ENCODE peak calls at places on chromosomes 6 and 20, in seven cellular contexts. One of them, this sample, is unnamed.
A peak's percentile ranks its signal among the peaks of the same experiment; 100 is the strongest.

GRCh38 chr6:151330130-151330715 is 61.1 kb downstream of the ZBTB2 start:
- DNase-seq in germinal center: no peak
- DNase-seq in left ventricle myocardium superior: no peak
- DNase-seq in PC-3: no peak
- DNase-seq in activated T-cell treated with anti-CD3 and anti-CD28 coated beads for 1 hour: no peak
- DNase-seq in NCI-H1417: no peak
- DNase-seq in activated CD8-positive, alpha-beta memory T cell treated with anti-CD3 and anti-CD28 coated beads for 4 hours: no peak
- DNase-seq in this sample: no peak

GRCh38 chr6:56914791-56915658 is 39.9 kb upstream of the BEND6 start:
- DNase-seq in PC-3: no peak
- DNase-seq in activated CD8-positive, alpha-beta memory T cell treated with anti-CD3 and anti-CD28 coated beads for 4 hours: no peak
- DNase-seq in germinal center: no peak
- DNase-seq in left ventricle myocardium superior: peak; percentile 60
- DNase-seq in NCI-H1417: no peak
- DNase-seq in activated T-cell treated with anti-CD3 and anti-CD28 coated beads for 1 hour: no peak
- DNase-seq in this sample: no peak

GRCh38 chr20:19950042-19950441 is 67.1 kb upstream of the NAA20 start:
- DNase-seq in NCI-H1417: no peak
- DNase-seq in PC-3: no peak
- DNase-seq in activated CD8-positive, alpha-beta memory T cell treated with anti-CD3 and anti-CD28 coated beads for 4 hours: no peak
- DNase-seq in germinal center: no peak
- DNase-seq in left ventricle myocardium superior: no peak
- DNase-seq in activated T-cell treated with anti-CD3 and anti-CD28 coated beads for 1 hour: no peak
- DNase-seq in this sample: no peak

GRCh38 chr6:154343473-154344308 is 12.9 kb downstream of the IPCEF1 start:
- DNase-seq in PC-3: peak; percentile 59
- DNase-seq in left ventricle myocardium superior: no peak
- DNase-seq in germinal center: no peak
- DNase-seq in NCI-H1417: no peak
- DNase-seq in activated CD8-positive, alpha-beta memory T cell treated with anti-CD3 and anti-CD28 coated beads for 4 hours: no peak
- DNase-seq in activated T-cell treated with anti-CD3 and anti-CD28 coated beads for 1 hour: no peak
- DNase-seq in this sample: peak; percentile 17

GRCh38 chr6:7439243-7439642 is 49.6 kb downstream of the RIOK1 start:
- DNase-seq in left ventricle myocardium superior: no peak
- DNase-seq in germinal center: peak; percentile 50
- DNase-seq in activated CD8-positive, alpha-beta memory T cell treated with anti-CD3 and anti-CD28 coated beads for 4 hours: no peak
- DNase-seq in NCI-H1417: no peak
- DNase-seq in PC-3: no peak
- DNase-seq in activated T-cell treated with anti-CD3 and anti-CD28 coated beads for 1 hour: no peak
- DNase-seq in this sample: no peak

GRCh38 chr6:6734463-6735455 is 146.2 kb downstream of the LY86 start:
- DNase-seq in NCI-H1417: no peak
- DNase-seq in PC-3: peak; percentile 53
- DNase-seq in germinal center: no peak
- DNase-seq in left ventricle myocardium superior: no peak
- DNase-seq in activated CD8-positive, alpha-beta memory T cell treated with anti-CD3 and anti-CD28 coated beads for 4 hours: no peak
- DNase-seq in activated T-cell treated with anti-CD3 and anti-CD28 coated beads for 1 hour: no peak
- DNase-seq in this sample: no peak

GRCh38 chr6:165848099-165848461 is 185.0 kb upstream of the PDE10A start:
- DNase-seq in germinal center: no peak
- DNase-seq in PC-3: no peak
- DNase-seq in NCI-H1417: no peak
- DNase-seq in left ventricle myocardium superior: no peak
- DNase-seq in activated CD8-positive, alpha-beta memory T cell treated with anti-CD3 and anti-CD28 coated beads for 4 hours: no peak
- DNase-seq in activated T-cell treated with anti-CD3 and anti-CD28 coated beads for 1 hour: no peak
- DNase-seq in this sample: no peak

GRCh38 chr6:130713144-130713543 is 114.1 kb upstream of the SMLR1 start:
- DNase-seq in PC-3: no peak
- DNase-seq in activated T-cell treated with anti-CD3 and anti-CD28 coated beads for 1 hour: no peak
- DNase-seq in activated CD8-positive, alpha-beta memory T cell treated with anti-CD3 and anti-CD28 coated beads for 4 hours: no peak
- DNase-seq in NCI-H1417: no peak
- DNase-seq in germinal center: no peak
- DNase-seq in left ventricle myocardium superior: no peak
- DNase-seq in this sample: no peak

GRCh38 chr6:34630040-34630439 is 66.5 kb downstream of the ILRUN start:
- DNase-seq in germinal center: no peak
- DNase-seq in activated CD8-positive, alpha-beta memory T cell treated with anti-CD3 and anti-CD28 coated beads for 4 hours: no peak
- DNase-seq in activated T-cell treated with anti-CD3 and anti-CD28 coated beads for 1 hour: no peak
- DNase-seq in PC-3: peak; percentile 90
- DNase-seq in left ventricle myocardium superior: no peak
- DNase-seq in NCI-H1417: no peak
- DNase-seq in this sample: peak; percentile 45